ENCODE peak calls at places on chromosome 15, in five cellular contexts. I is right cardiac atrium; M is Panc1; E is naive thymus-derived CD8-positive, alpha-beta T cell; O is RWPE2. B is an unnamed sample.

GRCh38 chr15:74202461-74203401 is at the start of gene STRA6:
- ATAC-seq in O (no peak), E (no peak), I (no peak), M (no peak), B (no peak)

GRCh38 chr15:25846377-25846776 is 16.8 kb downstream of the ATP10A start:
- ATAC-seq in E (peak), I (no peak), O (no peak), M (no peak), B (no peak)

GRCh38 chr15:65766422-65767263 is 25.4 kb downstream of the DENND4A start:
- ATAC-seq in M (no peak), E (no peak), I (no peak), O (peak), B (no peak)

GRCh38 chr15:98951493-98952320 is 55.9 kb downstream of the PGPEP1L start:
- ATAC-seq in I (no peak), M (no peak), O (no peak), E (no peak), B (no peak)

GRCh38 chr15:99268431-99268830 is 17.1 kb downstream of the LRRC28 start:
- ATAC-seq in M (no peak), E (no peak), I (no peak), O (no peak), B (no peak)

GRCh38 chr15:56608993-56609392 is 124.3 kb downstream of the ZNF280D start:
- ATAC-seq in M (no peak), E (no peak), O (no peak), I (no peak), B (no peak)

GRCh38 chr15:67068724-67069400 is 3.5 kb downstream of the SMAD3 start:
- ATAC-seq in I (no peak), O (no peak), M (no peak), E (peak), B (no peak)

GRCh38 chr15:20665653-20666052 is 124.1 kb upstream of the GOLGA6L6 start:
- ATAC-seq in M (no peak), E (no peak), I (peak), O (peak), B (no peak)

GRCh38 chr15:31024330-31024729 is 32.9 kb upstream of the MTMR10 start:
- ATAC-seq in O (peak), I (peak), M (peak), E (no peak), B (no peak)

GRCh38 chr15:69766156-69766555 is 313.5 kb downstream of the RPLP1 start:
- ATAC-seq in O (peak), E (no peak), M (no peak), I (no peak), B (no peak)

GRCh38 chr15:52200831-52201365 is 9.7 kb upstream of the GNB5 start:
- ATAC-seq in E (no peak), I (no peak), M (no peak), O (no peak), B (no peak)

GRCh38 chr15:80839764-80840130 is 60.6 kb downstream of the CEMIP start:
- ATAC-seq in M (no peak), E (no peak), I (no peak), O (no peak), B (no peak)

B was measured in gastroesophageal sphincter.